ENCODE peak calls at places on chromosomes 5 and 9, in seven cellular contexts. B, W, V, I, R, H and L are unnamed samples. For H3K4me1, the result is how much of the 10 kb centered on the place peaks cover.

GRCh38 chr5:14959443-14960119 is 88.0 kb upstream of the ANKH start:
- DNase-seq in I (no peak), H (no peak), B (no peak), W (no peak), R (no peak), V (no peak), L (no peak)

GRCh38 chr9:15142903-15143534 is 164.0 kb downstream of the TTC39B start:
- DNase-seq in W (no peak), B (peak), V (no peak), H (no peak), I (no peak), R (peak), L (no peak)

GRCh38 chr9:133955821-133956411 is 36.2 kb downstream of the VAV2 start:
- DNase-seq in R (no peak), B (peak), W (no peak), V (no peak), H (peak), I (peak), L (no peak)

GRCh38 chr5:136058031-136058971 is 29.5 kb downstream of the TGFBI start:
- DNase-seq in R (peak), B (peak), I (peak), W (no peak), H (peak), V (peak), L (no peak)

GRCh38 chr5:5492087-5492933 is 69.8 kb downstream of the ICE1 start:
- DNase-seq in W (peak), I (no peak), B (peak), R (peak), V (no peak), H (no peak), L (no peak)

GRCh38 chr9:21160178-21160577 is 6.3 kb downstream of the IFNA21 start:
- DNase-seq in W (peak), H (no peak), R (no peak), V (no peak), B (peak), I (no peak), L (no peak)

GRCh38 chr9:127128341-127129072 is 6.1 kb upstream of the ANGPTL2 start:
- DNase-seq in R (no peak), I (no peak), H (no peak), W (no peak), B (no peak), V (no peak), L (no peak)

GRCh38 chr5:97231025-97231636 is 48.1 kb upstream of the RIOK2 start:
- DNase-seq in R (peak), I (no peak), B (peak), H (no peak), V (no peak), W (peak), L (no peak)

GRCh38 chr5:38193015-38193581 is 65.3 kb upstream of the EGFLAM start:
- DNase-seq in W (no peak), B (peak), I (peak), R (peak), H (peak), V (peak), L (peak)

GRCh38 chr9:102587231-102587630 is 407.9 kb upstream of the CYLC2 start:
- DNase-seq in W (no peak), R (no peak), H (no peak), B (no peak), I (no peak), V (no peak), L (no peak)

GRCh38 chr5:123578390-123578789 is 66.4 kb downstream of the CSNK1G3 start:
- DNase-seq in I (no peak), H (no peak), B (no peak), V (no peak), R (no peak), W (no peak), L (no peak)

GRCh38 chr5:166865206-166865605 is 1426.2 kb upstream of the WWC1 start:
- DNase-seq in H (no peak), W (no peak), B (no peak), R (no peak), I (no peak), V (no peak), L (no peak)

GRCh38 chr5:37226377-37226776 is 22.8 kb downstream of the CPLANE1 start:
- DNase-seq in B (no peak), R (no peak), W (no peak), I (no peak), H (no peak), V (no peak), L (no peak)

GRCh38 chr9:87479801-87480201 is 17.9 kb upstream of the DAPK1 start:
- DNase-seq in I (no peak), R (no peak), H (no peak), B (no peak), V (no peak), W (peak), L (no peak)

GRCh38 chr5:5158472-5158895 is 18.4 kb downstream of the ADAMTS16 start:
- DNase-seq in H (no peak), B (no peak), R (no peak), W (no peak), I (no peak), V (no peak), L (no peak)

GRCh38 chr5:75330404-75330803 is 6.6 kb upstream of the HMGCR start:
- DNase-seq in R (no peak), V (no peak), I (no peak), H (no peak), W (no peak), B (no peak), L (no peak)

GRCh38 chr5:147373328-147373727 is 136.5 kb downstream of the DPYSL3 start:
- DNase-seq in W (no peak), R (no peak), V (no peak), I (no peak), H (no peak), B (no peak), L (no peak)

GRCh38 chr9:13377286-13377925 is 97.9 kb upstream of the MPDZ start:
- DNase-seq in H (no peak), B (peak), I (no peak), R (no peak), V (no peak), W (no peak), L (no peak)

DNA sequence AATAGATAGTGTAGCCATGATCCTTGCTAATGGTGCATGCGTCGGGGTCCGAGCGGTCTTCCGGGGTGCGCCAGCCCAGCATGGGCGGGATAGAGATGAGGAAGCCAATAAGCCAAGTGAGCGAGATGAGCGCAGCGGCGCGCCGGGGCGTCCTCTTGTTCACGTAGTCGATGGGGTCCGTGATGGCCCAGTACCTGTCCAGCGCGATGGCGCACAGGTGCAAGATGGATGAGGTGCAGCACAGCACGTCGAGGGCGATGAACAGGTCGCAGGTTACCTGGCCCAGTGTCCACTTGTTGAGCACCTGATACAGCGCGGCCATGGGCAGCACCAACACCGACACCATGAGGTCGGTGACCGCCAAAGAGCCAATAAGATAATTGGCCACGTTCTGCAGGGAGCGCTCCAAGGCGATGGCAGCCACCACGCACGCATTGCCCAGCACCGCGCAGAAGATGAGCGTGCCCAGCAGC is 1.1 kb downstream of the HTR1A start:
- DNase-seq in H (peak), B (no peak), R (no peak), I (no peak), W (no peak), V (no peak), L (no peak)
- H3K4me1 ChIP-seq in H (under half), B (under half), R (under half), I (under half), W (under half), V (under half), L (under half)

DNA sequence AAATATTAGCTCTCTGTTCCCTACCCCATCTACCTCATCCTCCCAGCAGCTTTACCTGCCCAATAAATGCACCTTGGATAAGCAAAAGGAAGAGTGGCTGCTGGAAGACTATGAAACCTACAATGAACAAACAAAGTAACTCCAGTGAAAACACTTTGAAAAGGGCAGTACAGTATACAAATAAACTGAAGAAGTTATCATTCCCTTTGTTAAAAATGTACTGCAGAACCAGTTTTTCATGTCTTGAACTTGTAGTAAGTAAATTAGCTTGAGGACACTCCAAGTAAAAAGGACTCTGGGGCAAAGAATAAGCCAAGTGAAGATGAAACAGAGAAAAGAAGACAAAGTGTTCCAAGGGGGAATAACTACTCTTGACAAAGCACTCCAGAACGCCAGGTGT is 457.1 kb downstream of the DTWD2 start:
- DNase-seq in H (no peak), W (no peak), R (no peak), B (no peak), V (no peak), I (no peak), L (no peak)
- TF ChIP-seq POLR2A in H (no peak), W (no peak), R (no peak), B (no peak), V (no peak), I (no peak), L (no peak)

DNA sequence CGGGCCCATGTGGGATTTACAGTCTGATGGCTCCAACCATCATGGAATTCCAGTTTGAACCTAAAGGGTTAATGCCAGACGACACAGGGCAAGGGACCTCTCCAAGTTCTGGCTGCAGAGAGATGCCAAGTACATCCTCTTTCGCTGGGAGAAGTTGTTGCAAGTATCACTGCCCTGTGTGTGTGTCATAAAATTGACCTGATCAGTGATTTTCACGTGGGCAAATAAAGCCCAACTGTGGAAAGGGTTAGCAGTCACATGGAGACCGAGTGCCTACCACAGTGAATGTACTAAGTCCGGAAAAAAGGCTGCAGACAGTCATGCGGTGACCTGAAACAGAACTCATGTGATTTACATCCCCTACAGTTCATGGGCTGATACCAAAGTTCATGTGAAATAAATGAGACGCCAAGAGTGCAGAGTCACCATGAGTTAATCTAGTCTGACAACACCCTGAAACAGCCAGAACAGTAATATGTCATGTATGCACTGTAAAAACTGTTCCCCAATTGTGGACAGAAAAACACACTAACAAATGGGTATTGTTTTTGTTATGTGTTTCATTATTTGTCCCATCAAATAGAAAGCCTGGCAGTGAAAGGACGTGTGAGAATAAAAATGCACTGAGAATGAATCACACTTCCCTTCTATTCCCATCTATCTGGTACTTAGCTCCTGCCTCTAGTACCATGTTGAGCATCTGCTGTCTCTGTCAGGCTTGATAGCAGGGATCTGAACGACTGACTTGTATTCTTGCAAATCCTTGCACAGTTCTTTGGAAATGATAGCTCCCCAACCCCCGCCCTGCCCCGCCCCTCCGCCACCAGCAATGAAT is 115.7 kb downstream of the SUSD1 start:
- DNase-seq in B (peak), V (no peak), R (no peak), H (no peak), I (no peak), W (no peak), L (no peak)
- TF ChIP-seq POLR2AphosphoS5 in B (no peak), V (peak), R (no peak), H (peak), I (no peak), W (no peak), L (no peak)

GRCh38 chr5:91118802-91119201 is 264.3 kb downstream of the ARRDC3 start:
- DNase-seq in R (no peak), V (no peak), B (no peak), H (no peak), I (no peak), W (no peak), L (no peak)
- H3K4me1 ChIP-seq in R (under half), V (under half), B (under half), H (under half), I (under half), W (under half), L (under half)

GRCh38 chr5:142549834-142550233 is 136.1 kb downstream of the FGF1 start:
- DNase-seq in H (no peak), W (no peak), V (no peak), I (no peak), B (no peak), R (no peak), L (no peak)

GRCh38 chr5:142550471-142550870 is 135.4 kb downstream of the FGF1 start:
- DNase-seq in H (no peak), W (no peak), B (no peak), R (no peak), I (no peak), V (no peak), L (no peak)

GRCh38 chr5:142547445-142548374 is 138.2 kb downstream of the FGF1 start:
- DNase-seq in H (no peak), B (no peak), R (no peak), I (no peak), W (no peak), V (no peak), L (no peak)

GRCh38 chr5:142551242-142552067 is 134.4 kb downstream of the FGF1 start:
- DNase-seq in R (no peak), B (no peak), I (peak), W (no peak), H (no peak), V (no peak), L (no peak)

GRCh38 chr5:142548739-142549275 is 137.1 kb downstream of the FGF1 start:
- DNase-seq in B (peak), R (peak), I (peak), W (peak), H (no peak), V (peak), L (no peak)
- TF ChIP-seq POLR2A in B (no peak), R (no peak), I (no peak), W (no peak), H (no peak), V (no peak), L (no peak)

DNA sequence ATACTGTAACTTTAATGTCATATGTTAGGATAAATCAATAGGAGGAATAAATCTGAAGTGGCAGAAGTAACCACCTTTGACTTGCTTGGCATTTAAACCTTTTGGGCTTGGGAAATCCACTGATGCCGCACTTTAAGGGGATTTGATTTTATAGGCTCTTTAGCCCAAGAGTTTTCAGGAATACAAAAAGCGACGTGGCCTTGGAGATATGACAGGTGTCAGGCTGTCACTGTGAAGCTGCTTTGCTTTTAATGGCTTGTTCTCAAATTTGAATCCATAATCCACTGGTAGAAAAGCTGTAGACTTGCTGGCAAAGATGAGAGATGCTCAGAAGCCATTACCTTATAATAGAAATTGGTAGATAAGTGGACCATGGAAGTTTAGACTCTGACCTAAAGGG is 71.6 kb downstream of the GABRG2 start:
- DNase-seq in I (no peak), V (no peak), H (no peak), R (no peak), W (no peak), B (no peak), L (no peak)
- TF ChIP-seq POLR2AphosphoS5 in I (no peak), V (no peak), H (no peak), R (no peak), W (no peak), B (no peak), L (no peak)

DNA sequence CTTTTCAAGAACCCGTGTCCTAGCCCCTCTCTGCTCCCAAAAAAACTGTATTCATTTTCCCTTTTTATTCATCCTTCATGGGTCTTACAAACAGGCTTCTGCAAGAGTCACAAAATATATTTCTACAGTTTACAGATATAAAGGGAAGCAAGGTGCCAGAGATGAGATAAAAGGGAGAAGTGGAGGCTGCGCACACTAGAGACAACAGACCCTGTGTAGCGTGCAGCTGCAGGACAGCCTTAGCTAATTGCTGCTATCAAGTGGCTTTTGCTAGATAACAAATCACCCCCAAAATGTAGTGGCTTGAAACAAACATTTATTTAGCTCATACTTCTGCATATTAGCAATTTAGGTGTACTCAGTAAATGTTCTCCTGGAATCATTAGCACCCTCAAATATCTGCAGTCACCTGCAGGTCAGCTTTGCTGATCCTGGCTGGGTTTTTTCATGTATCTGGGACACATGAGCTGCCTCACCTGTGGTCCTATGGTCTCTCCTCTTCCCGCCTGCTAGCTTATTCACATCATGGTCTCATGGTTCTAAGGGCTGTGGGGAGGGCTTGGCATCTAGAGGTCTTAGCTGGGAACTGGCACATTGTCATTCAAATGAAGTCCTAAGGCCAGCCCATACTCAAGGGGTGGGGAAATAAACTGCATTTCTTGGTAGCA is 29.4 kb downstream of the ARHGEF37 start:
- DNase-seq in H (no peak), R (no peak), B (no peak), V (no peak), W (no peak), I (no peak), L (no peak)
- H3K4me1 ChIP-seq in H (under half), R (under half), B (under half), V (half or more), W (under half), I (under half), L (under half)

GRCh38 chr5:149046196-149046829 is 16.5 kb downstream of the SH3TC2 start:
- DNase-seq in R (no peak), V (no peak), W (no peak), H (no peak), I (no peak), B (peak), L (no peak)
- TF ChIP-seq POLR2A in R (no peak), V (no peak), W (no peak), H (no peak), I (no peak), B (no peak), L (no peak)